ENCODE peak calls at places on chromosomes 12 and 14, in seven cellular contexts. C is stimulated activated effector memory CD8-positive, alpha-beta T cell treated with anti-CD3 and anti-CD28 coated beads, Interleukin-12 subunit alpha, Interleukin-12 subunit beta, amount 100 ng/mL, for 72 hours; K is occipital lobe; A is Calu3; J is lung microvascular endothelial cell; I is SK-N-SH; G is GM19239. M is an unnamed sample.

GRCh38 chr14:22010532-22011242 is 337.1 kb upstream of the OR4E1 start:
- DNase-seq in C (no peak), K (no peak), A (no peak), J (no peak), I (no peak), G (no peak), M (no peak)

GRCh38 chr12:130920711-130921381 is 32.9 kb upstream of the ADGRD1 start:
- DNase-seq in C (no peak), K (no peak), A (no peak), J (no peak), I (no peak), G (no peak), M (no peak)

GRCh38 chr12:126156806-126157574 is 1091.8 kb downstream of the AACS start:
- DNase-seq in C (no peak), K (peak), A (no peak), J (no peak), I (peak), G (no peak), M (no peak)

GRCh38 chr12:1350055-1350933 is 244.1 kb downstream of the FBXL14 start:
- DNase-seq in C (no peak), K (no peak), A (peak), J (peak), I (no peak), G (no peak), M (no peak)

GRCh38 chr12:579450-580110 is 83.7 kb downstream of the NINJ2 start:
- DNase-seq in C (no peak), K (no peak), A (no peak), J (no peak), I (no peak), G (no peak), M (no peak)

GRCh38 chr14:101876539-101876938 is 87.8 kb upstream of the DYNC1H1 start:
- DNase-seq in C (no peak), K (no peak), A (no peak), J (peak), I (peak), G (peak), M (peak)

GRCh38 chr14:83425138-83425537 is 1891.5 kb upstream of the SEL1L start:
- DNase-seq in C (no peak), K (no peak), A (no peak), J (no peak), I (no peak), G (no peak), M (no peak)

GRCh38 chr12:30795660-30796507 is 41.1 kb upstream of the CAPRIN2 start:
- DNase-seq in C (peak), K (peak), A (peak), J (peak), I (peak), G (peak), M (peak)

GRCh38 chr12:47397664-47398281 is 308.1 kb downstream of the RPAP3 start:
- DNase-seq in C (peak), K (no peak), A (peak), J (peak), I (no peak), G (no peak), M (peak)

GRCh38 chr14:103427485-103428443 is 42.5 kb downstream of the MARK3 start:
- DNase-seq in C (peak), K (no peak), A (no peak), J (peak), I (no peak), G (no peak), M (peak)

GRCh38 chr12:121889267-121889624 is 656 bp downstream of the PSMD9 start:
- DNase-seq in C (no peak), K (no peak), A (peak), J (no peak), I (no peak), G (no peak), M (no peak)

M was measured in small intestine.